ENCODE peak calls at places on chromosomes 6 and 20, in seven cellular contexts. Q is HCT116, W is HepG2, D is K562, S is SK-N-SH, C is H1, Z is GM12878. M is an unnamed sample.

GRCh38 chr20:62761058-62761758 is 35.1 kb upstream of the MRGBP start:
- DNase-seq in Q (no peak), S (no peak), W (no peak), C (no peak), D (no peak), Z (no peak), M (no peak)

GRCh38 chr20:51429144-51429482 is 113.4 kb downstream of the NFATC2 start:
- DNase-seq in Z (no peak), D (no peak), W (no peak), C (no peak), Q (no peak), S (no peak), M (no peak)

GRCh38 chr6:137495652-137496391 is 1.6 kb upstream of the OLIG3 start:
- DNase-seq in Z (no peak), S (no peak), C (peak), Q (no peak), D (no peak), W (no peak), M (no peak)

GRCh38 chr20:38833857-38834164 is 28.3 kb downstream of the PPP1R16B start:
- DNase-seq in S (no peak), D (no peak), Z (no peak), C (no peak), Q (no peak), W (no peak), M (no peak)

GRCh38 chr20:44738779-44739477 is 6.7 kb upstream of the KCNK15 start:
- DNase-seq in Q (peak), Z (peak), D (peak), W (peak), C (peak), S (peak), M (peak)

GRCh38 chr6:29465279-29465678 is 8.3 kb downstream of the OR2H1 start:
- DNase-seq in Z (no peak), C (no peak), W (no peak), D (no peak), S (no peak), Q (no peak), M (no peak)

GRCh38 chr6:134282816-134283215 is 35.1 kb downstream of the SGK1 start:
- DNase-seq in D (no peak), C (no peak), Z (no peak), Q (no peak), S (no peak), W (no peak), M (no peak)

GRCh38 chr6:90180526-90180925 is 116.1 kb downstream of the BACH2 start:
- DNase-seq in C (no peak), Q (no peak), W (no peak), S (no peak), D (no peak), Z (no peak), M (no peak)

GRCh38 chr20:45011108-45011526 is 44.8 kb downstream of the STK4 start:
- DNase-seq in Z (no peak), D (peak), S (peak), W (peak), C (peak), Q (peak), M (peak)

GRCh38 chr20:39106791-39107190 is 144.6 kb downstream of the DHX35 start:
- DNase-seq in Z (no peak), Q (no peak), S (no peak), D (no peak), W (no peak), C (no peak), M (no peak)

GRCh38 chr20:51022803-51023616 is at the start of gene KCNG1:
- DNase-seq in S (peak), Z (no peak), C (peak), W (no peak), Q (peak), D (peak), M (peak)

GRCh38 chr20:23061262-23061661 is 11.8 kb upstream of the THBD start:
- DNase-seq in W (no peak), C (no peak), Z (no peak), S (no peak), D (no peak), Q (no peak), M (no peak)

GRCh38 chr6:35590622-35591066 is 77.9 kb upstream of the TULP1 start:
- DNase-seq in Q (no peak), S (no peak), W (no peak), Z (no peak), C (no peak), D (no peak), M (no peak)

GRCh38 chr6:169982461-169983386 is 231.3 kb downstream of the ERMARD start:
- DNase-seq in W (no peak), D (no peak), C (no peak), Z (no peak), S (no peak), Q (no peak), M (no peak)

GRCh38 chr6:106444777-106445507 is 84.4 kb downstream of the CRYBG1 start:
- DNase-seq in Q (peak), D (peak), S (peak), C (no peak), W (peak), Z (peak), M (peak)

GRCh38 chr6:81326856-81327561 is 425.5 kb downstream of the TENT5A start:
- DNase-seq in Q (no peak), D (no peak), S (no peak), C (no peak), W (no peak), Z (no peak), M (no peak)
- TF ChIP-seq JUND in Q (no peak), D (no peak), S (no peak), C (no peak), W (no peak), Z (no peak), M (no peak)

DNA sequence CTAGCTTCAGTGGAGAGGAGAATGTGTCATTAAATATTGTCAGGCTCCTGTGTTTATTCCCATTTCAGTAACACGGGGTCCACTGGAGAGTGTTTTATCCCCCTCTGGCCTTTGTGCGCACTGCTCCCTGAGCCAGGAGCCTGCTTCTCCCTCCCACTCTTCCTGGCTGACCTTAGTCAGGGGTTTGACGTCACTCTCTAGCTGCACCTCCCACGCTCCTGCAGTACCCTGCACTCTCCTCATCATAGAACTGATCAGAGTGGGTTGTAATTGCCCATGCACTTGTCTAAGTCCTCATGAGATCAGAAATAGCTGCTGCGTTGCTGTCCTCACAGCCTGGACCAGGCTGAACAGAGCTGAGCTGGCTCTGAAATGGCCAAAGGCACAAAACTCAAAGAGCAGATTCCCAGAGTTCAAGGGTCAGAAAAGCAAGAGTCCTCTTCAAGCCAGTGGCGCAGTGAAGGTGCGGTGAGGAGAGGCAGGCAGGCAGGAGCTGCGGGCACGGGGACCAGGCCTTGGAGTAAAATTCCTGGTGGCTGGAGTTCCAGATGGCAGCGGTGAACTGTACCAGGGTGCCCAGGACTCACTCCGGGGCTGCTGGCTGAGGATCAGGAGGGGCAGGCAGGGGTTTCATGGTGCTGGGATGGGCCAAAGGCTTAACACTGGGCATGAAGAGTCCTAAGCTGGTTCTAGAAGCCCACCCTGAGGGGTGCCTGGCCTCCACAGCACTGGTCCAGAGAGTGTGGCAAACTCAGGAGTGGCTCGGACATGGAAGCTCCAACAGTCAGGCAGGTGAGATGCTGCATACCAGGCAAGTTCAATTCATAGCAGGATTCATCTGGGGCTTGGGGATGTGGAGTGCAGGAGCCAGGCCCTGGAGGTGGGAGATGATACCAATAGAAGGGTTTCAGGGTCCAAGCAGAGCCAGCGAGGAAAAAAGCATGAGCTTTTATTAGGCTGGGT is 170.9 kb downstream of the SCP2D1 start:
- DNase-seq in Q (no peak), C (no peak), S (no peak), D (peak), Z (no peak), W (no peak), M (no peak)
- TF ChIP-seq JUND in Q (no peak), C (no peak), S (no peak), D (no peak), Z (no peak), W (no peak), M (no peak)

GRCh38 chr20:24470031-24470781 is 777 bp downstream of the SYNDIG1 start:
- DNase-seq in Z (no peak), D (no peak), W (no peak), Q (no peak), S (peak), C (peak), M (no peak)
- TF ChIP-seq JUND in Z (no peak), D (no peak), W (no peak), Q (no peak), S (no peak), C (no peak), M (no peak)

DNA sequence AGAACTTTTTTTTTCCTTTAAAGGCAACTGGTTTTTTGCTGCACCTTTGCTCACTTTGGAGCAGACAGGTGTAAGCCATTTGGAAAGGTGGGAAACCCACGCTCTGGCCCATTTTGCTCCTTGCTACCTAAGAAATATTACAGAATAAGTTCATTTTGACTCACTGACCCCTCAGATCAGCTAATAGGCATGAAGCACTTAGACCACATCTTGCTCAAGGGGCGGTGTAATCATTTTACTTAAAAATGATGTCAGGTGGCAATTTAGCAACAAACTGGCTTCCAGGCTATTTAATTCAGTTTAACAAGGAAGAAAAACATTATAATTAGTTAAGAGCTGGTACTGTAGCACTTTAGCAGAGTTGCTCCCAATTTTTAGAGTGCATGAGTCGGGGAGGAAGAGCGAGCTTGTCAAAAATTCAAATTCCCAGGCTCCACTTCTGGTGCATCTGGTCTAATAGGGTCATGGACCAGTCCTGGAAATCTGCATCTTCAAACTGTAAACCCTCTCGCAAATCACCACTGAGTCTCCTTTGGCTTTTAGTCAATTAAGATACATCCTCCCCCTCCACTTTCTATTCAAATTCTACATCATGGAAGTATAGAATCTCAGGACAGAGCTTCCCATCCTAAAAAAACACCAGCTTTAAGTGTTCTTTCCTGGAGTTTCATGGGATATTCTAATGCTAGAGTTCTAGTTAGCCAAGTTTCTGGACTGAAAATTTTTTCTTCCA is 38.2 kb downstream of the JAG1 start:
- DNase-seq in Q (no peak), C (no peak), Z (no peak), S (no peak), D (no peak), W (no peak), M (no peak)
- TF ChIP-seq JUND in Q (no peak), C (no peak), Z (no peak), S (no peak), D (no peak), W (no peak), M (no peak)

M was measured in T47D.